ENCODE peak calls at places on chromosomes 11 and 22, in five cellular contexts. C is IMR-90, M is A549, S is K562, Z is GM12878. Y is an unnamed sample.

GRCh38 chr11:118339281-118340045 is 3.0 kb downstream of the CD3D start:
- DNase-seq in C (no peak), M (no peak), S (peak; percentile 45), Z (no peak), Y (no peak)

GRCh38 chr11:122833133-122833470 is 5.2 kb upstream of the CRTAM start:
- DNase-seq in C (no peak), M (no peak), S (no peak), Z (no peak), Y (no peak)

GRCh38 chr22:49788492-49788891 is 39.2 kb downstream of the BRD1 start:
- DNase-seq in C (no peak), M (no peak), S (no peak), Z (no peak), Y (no peak)

GRCh38 chr22:27405672-27406388 is 395.7 kb downstream of the MN1 start:
- DNase-seq in C (peak; percentile 45), M (peak; percentile 48), S (peak; percentile 43), Z (no peak), Y (peak; percentile 82)

GRCh38 chr11:118224512-118225180 is at the start of gene JAML:
- DNase-seq in C (no peak), M (no peak), S (no peak), Z (no peak), Y (no peak)

GRCh38 chr11:127651888-127652221 is 651.3 kb upstream of the KIRREL3 start:
- DNase-seq in C (peak; percentile 48), M (no peak), S (no peak), Z (no peak), Y (no peak)

GRCh38 chr11:69914286-69915150 is 95.3 kb upstream of the FGF3 start:
- DNase-seq in C (no peak), M (no peak), S (no peak), Z (no peak), Y (no peak)

GRCh38 chr11:10451399-10452116 is 3.5 kb upstream of the AMPD3 start:
- DNase-seq in C (no peak), M (no peak), S (no peak), Z (no peak), Y (no peak)

GRCh38 chr22:44088976-44089570 is 65.0 kb downstream of the PARVB start:
- DNase-seq in C (peak; percentile 22), M (no peak), S (no peak), Z (no peak), Y (no peak)

GRCh38 chr11:74683941-74684481 is 47.2 kb downstream of the CHRDL2 start:
- DNase-seq in C (peak; percentile 71), M (no peak), S (no peak), Z (no peak), Y (no peak)

GRCh38 chr11:76660533-76661305 is 9.8 kb downstream of the LRRC32 start:
- DNase-seq in C (no peak), M (no peak), S (no peak), Z (no peak), Y (no peak)

GRCh38 chr11:93783767-93784151 is 323 bp upstream of the MED17 start:
- DNase-seq in C (no peak), M (no peak), S (no peak), Z (no peak), Y (peak; percentile 10)

GRCh38 chr11:60782393-60783140 is 2.6 kb upstream of the MS4A10 start:
- DNase-seq in C (no peak), M (no peak), S (no peak), Z (no peak), Y (no peak)

GRCh38 chr11:405323-405975 is 9.3 kb downstream of the SIGIRR start:
- DNase-seq in C (no peak), M (no peak), S (no peak), Z (no peak), Y (no peak)

GRCh38 chr11:125572916-125573315 is 3.6 kb downstream of the EI24 start:
- DNase-seq in C (no peak), M (no peak), S (no peak), Z (no peak), Y (no peak)

GRCh38 chr22:45296628-45297297 is 12.0 kb downstream of the UPK3A start:
- DNase-seq in C (no peak), M (no peak), S (no peak), Z (no peak), Y (no peak)

GRCh38 chr11:10701982-10702381 is 8.4 kb upstream of the IRAG1 start:
- DNase-seq in C (peak; percentile 67), M (no peak), S (no peak), Z (no peak), Y (no peak)

GRCh38 chr11:12684354-12684753 is 10.1 kb downstream of the TEAD1 start:
- DNase-seq in C (no peak), M (no peak), S (no peak), Z (no peak), Y (no peak)

GRCh38 chr22:49193348-49193747 is 634.3 kb downstream of the BRD1 start:
- DNase-seq in C (no peak), M (no peak), S (no peak), Z (no peak), Y (no peak)

GRCh38 chr11:108693852-108694251 is 29.0 kb downstream of the DDX10 start:
- DNase-seq in C (peak; percentile 63), M (no peak), S (peak; percentile 39), Z (no peak), Y (no peak)

GRCh38 chr11:126194121-126194543 is 17.3 kb downstream of the RPUSD4 start:
- DNase-seq in C (peak; percentile 59), M (peak; percentile 37), S (peak; percentile 50), Z (no peak), Y (peak; percentile 82)

GRCh38 chr11:134472188-134472455 is 60.1 kb upstream of the B3GAT1 start:
- DNase-seq in C (no peak), M (no peak), S (no peak), Z (no peak), Y (no peak)

GRCh38 chr11:119380816-119381185 is 689 bp downstream of the USP2 start:
- DNase-seq in C (no peak), M (no peak), S (peak; percentile 57), Z (no peak), Y (no peak)

GRCh38 chr22:27387561-27387960 is 414.0 kb downstream of the MN1 start:
- DNase-seq in C (no peak), M (no peak), S (no peak), Z (no peak), Y (no peak)

GRCh38 chr11:67053896-67054850 is 2.5 kb upstream of the RHOD start:
- DNase-seq in C (peak; percentile 91), M (peak; percentile 80), S (peak; percentile 76), Z (no peak), Y (peak; percentile 92)

GRCh38 chr11:116917632-116918031 is 80.2 kb upstream of the APOA1 start:
- DNase-seq in C (no peak), M (no peak), S (no peak), Z (no peak), Y (no peak)

GRCh38 chr11:70367071-70367470 is 31.3 kb upstream of the CTTN start:
- DNase-seq in C (peak; percentile 88), M (no peak), S (no peak), Z (no peak), Y (no peak)

GRCh38 chr11:118194835-118195627 is 18.6 kb upstream of the SCN2B start:
- DNase-seq in C (peak; percentile 64), M (peak; percentile 68), S (no peak), Z (no peak), Y (no peak)

DNA sequence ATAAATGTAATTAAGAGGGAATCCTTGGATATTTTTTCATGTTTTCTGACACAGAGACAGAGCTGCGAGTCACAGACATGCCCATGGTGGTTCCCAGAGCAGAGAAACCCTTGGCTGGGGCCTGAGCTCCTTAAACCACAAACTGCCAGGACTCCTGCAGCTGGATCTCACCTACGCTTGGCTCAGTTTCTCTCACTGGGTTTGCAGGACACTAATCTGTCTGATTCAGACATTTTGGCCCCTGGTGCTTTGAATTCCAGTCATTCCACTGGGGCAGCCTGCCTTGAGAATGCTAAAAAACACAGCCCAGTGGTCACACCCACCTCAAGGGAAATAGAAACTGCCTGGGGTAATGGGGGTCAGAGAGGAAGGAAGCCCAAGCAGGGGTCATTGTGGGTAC is 122.6 kb downstream of the CCDC81 start:
- DNase-seq in C (peak; percentile 67), M (no peak), S (no peak), Z (no peak), Y (no peak)
- TF ChIP-seq RCOR1 in C (no peak), M (no peak), S (no peak), Z (no peak), Y (no peak)

GRCh38 chr11:17063171-17064002 is 14.1 kb downstream of the RPS13 start:
- DNase-seq in C (peak; percentile 27), M (peak; percentile 57), S (peak; percentile 59), Z (peak; percentile 17), Y (peak; percentile 79)
- TF ChIP-seq RCOR1 in C (no peak), M (no peak), S (no peak), Z (no peak), Y (no peak)

GRCh38 chr11:2704356-2704755 is 4.6 kb upstream of the KCNQ1OT1 start:
- DNase-seq in C (no peak), M (no peak), S (no peak), Z (no peak), Y (no peak)

GRCh38 chr11:2703487-2704141 is 3.8 kb upstream of the KCNQ1OT1 start:
- DNase-seq in C (no peak), M (no peak), S (no peak), Z (no peak), Y (no peak)

GRCh38 chr11:2701230-2701629 is 1.4 kb upstream of the KCNQ1OT1 start:
- DNase-seq in C (no peak), M (no peak), S (no peak), Z (no peak), Y (no peak)

GRCh38 chr11:2701898-2702434 is 2.2 kb upstream of the KCNQ1OT1 start:
- DNase-seq in C (no peak), M (no peak), S (no peak), Z (no peak), Y (no peak)

DNA sequence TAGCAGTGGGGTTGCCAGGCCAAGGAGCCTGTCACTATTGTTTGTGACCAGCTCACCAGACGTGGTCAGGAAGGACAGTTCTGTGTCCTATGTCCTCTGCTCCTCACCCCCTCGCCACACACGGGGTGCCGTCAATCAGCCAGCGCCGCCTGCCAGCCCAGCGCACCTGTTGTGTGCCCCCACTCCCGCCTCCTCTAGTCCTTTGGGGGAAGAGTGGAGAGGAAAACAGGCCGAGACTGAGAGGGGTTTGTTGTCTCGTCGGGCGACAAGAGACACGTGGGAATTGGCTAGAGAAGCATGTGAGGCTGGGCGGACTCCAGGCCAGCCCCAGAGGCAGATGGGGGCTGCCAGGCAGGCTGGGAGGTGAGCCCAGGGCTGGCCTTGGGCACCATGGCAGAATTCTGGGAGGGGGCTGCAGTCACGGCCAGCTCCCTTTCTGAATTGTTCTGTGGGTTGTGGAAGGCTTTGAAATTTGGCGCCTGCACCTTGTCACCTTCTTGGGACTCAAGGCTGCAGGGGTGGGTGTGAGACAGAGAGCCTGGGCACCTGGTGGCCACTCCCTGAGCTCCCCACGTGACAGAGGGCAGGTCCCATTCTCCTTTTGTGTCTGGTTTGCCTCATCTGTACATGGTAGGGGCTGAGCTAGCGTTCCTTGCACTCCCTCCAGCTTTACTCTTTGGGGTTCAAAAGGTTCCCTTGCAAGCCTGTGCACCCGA is 3.1 kb upstream of the KCNQ1OT1 start:
- DNase-seq in C (no peak), M (no peak), S (no peak), Z (no peak), Y (no peak)
- TF ChIP-seq RCOR1 in C (no peak), M (no peak), S (no peak), Z (no peak), Y (no peak)

DNA sequence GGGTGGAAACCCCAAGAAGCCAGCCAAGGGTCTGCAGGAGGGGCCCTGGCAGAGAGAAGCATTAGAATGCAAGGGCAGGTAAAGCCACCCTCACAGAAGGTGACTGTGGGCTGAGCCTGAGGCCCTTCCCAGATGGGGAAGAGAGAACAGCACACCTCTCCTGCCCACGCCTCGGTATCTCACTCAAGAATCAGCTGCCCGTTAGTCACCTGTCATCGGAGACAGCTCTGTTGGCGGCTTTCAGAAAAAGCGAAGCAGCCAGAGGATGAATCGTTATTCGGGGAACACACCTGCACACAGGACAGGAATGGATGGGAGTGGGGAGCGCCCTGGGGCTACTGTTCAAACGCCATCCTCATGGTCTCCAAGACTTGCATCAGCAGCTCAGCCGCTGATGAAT is 21.7 kb upstream of the TMA7B start:
- DNase-seq in C (no peak), M (no peak), S (no peak), Z (no peak), Y (no peak)
- TF ChIP-seq RCOR1 in C (no peak), M (no peak), S (no peak), Z (no peak), Y (no peak)